ENCODE peak calls at places on chromosomes 6 and 20, in ten cellular contexts. Z, N, M, Q, R, K, F, T, L and C are unnamed samples.

GRCh38 chr6:79413562-79414002 is 123.6 kb downstream of the LCA5 start:
- DNase-seq in Z (no peak), N (no peak), M (no peak), Q (peak; percentile 79), R (peak; percentile 23), K (no peak), F (no peak), T (no peak), L (peak; percentile 83), C (no peak)

GRCh38 chr6:133286765-133287164 is 45.6 kb downstream of the EYA4 start:
- DNase-seq in Z (no peak), N (no peak), M (peak; percentile 32), Q (peak; percentile 25), R (peak; percentile 27), K (no peak), F (no peak), T (no peak), L (peak; percentile 60), C (no peak)

GRCh38 chr6:36904096-36904495 is 18.3 kb downstream of the C6orf89 start:
- DNase-seq in Z (no peak), N (no peak), M (no peak), Q (no peak), R (peak; percentile 65), K (no peak), F (no peak), T (no peak), L (no peak), C (no peak)

GRCh38 chr6:121847806-121848522 is 412.5 kb downstream of the GJA1 start:
- DNase-seq in Z (no peak), N (no peak), M (peak; percentile 69), Q (no peak), R (no peak), K (no peak), F (no peak), T (peak; percentile 83), L (no peak), C (no peak)

GRCh38 chr6:36350082-36350481 is 13.4 kb upstream of the BNIP5 start:
- DNase-seq in Z (no peak), N (no peak), M (no peak), Q (no peak), R (no peak), K (no peak), F (peak; percentile 7), T (peak; percentile 23), L (peak; percentile 30), C (no peak)

GRCh38 chr6:117615981-117616961 is 14.0 kb upstream of the GOPC start:
- DNase-seq in Z (no peak), N (peak; percentile 11), M (no peak), Q (no peak), R (peak; percentile 11), K (no peak), F (no peak), T (peak; percentile 82), L (peak; percentile 31), C (peak; percentile 16)

GRCh38 chr6:16505711-16506362 is 255.4 kb downstream of the ATXN1 start:
- DNase-seq in Z (no peak), N (no peak), M (no peak), Q (no peak), R (peak; percentile 78), K (no peak), F (no peak), T (no peak), L (peak; percentile 82), C (peak; percentile 69)

GRCh38 chr20:57413990-57414389 is 22.8 kb downstream of the RBM38 start:
- DNase-seq in Z (no peak), N (no peak), M (no peak), Q (no peak), R (no peak), K (no peak), F (no peak), T (no peak), L (no peak), C (no peak)

GRCh38 chr6:119979862-119980261 is 630.3 kb upstream of the MAN1A1 start:
- DNase-seq in Z (no peak), N (no peak), M (no peak), Q (peak; percentile 48), R (peak; percentile 2), K (no peak), F (no peak), T (no peak), L (peak; percentile 22), C (no peak)

DNA sequence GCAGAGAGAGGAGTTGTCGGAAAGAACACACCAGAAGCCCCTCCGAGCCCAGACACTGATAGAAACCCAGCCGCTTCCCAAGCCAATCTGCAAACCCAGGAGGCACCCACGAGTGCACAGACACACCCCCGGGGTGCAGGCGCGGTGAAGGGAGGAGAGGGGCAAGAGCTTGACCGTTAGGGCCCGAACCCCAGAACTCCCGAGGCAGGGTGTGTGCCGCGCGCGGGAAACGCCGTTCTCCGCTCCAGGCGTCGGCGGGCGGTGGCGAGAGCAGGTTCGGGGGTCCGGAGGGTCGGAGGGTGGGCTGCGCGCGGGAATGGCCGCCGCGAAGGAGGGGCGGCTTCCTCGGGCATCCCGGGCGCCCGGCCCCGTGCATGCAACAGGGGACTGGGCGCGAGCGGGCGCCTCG is 549 bp downstream of the ELOVL2 start:
- DNase-seq in Z (no peak), N (no peak), M (no peak), Q (no peak), R (no peak), K (no peak), F (no peak), T (peak; percentile 71), L (no peak), C (peak; percentile 52)
- H3K27me3 ChIP-seq in Z (peaks cover 16% of the 10 kb centered on the region), N (peaks cover 19% of the 10 kb centered on the region), M (no peaks in the 10 kb centered on the region), Q (peaks cover 17% of the 10 kb centered on the region), R (no peaks in the 10 kb centered on the region), K (peaks cover 15% of the 10 kb centered on the region), F (peaks cover 64% of the 10 kb centered on the region), T (no peaks in the 10 kb centered on the region), L (peaks cover 96% of the 10 kb centered on the region), C (no peaks in the 10 kb centered on the region)

GRCh38 chr20:50085481-50086365 is 27.2 kb downstream of the UBE2V1 start:
- DNase-seq in Z (peak; percentile 43), N (peak; percentile 27), M (peak; percentile 76), Q (peak; percentile 72), R (peak; percentile 73), K (no peak), F (peak; percentile 69), T (peak; percentile 81), L (peak; percentile 76), C (peak; percentile 17)

GRCh38 chr20:50088022-50088421 is 24.9 kb downstream of the UBE2V1 start:
- DNase-seq in Z (no peak), N (no peak), M (no peak), Q (no peak), R (no peak), K (no peak), F (no peak), T (no peak), L (no peak), C (no peak)

GRCh38 chr20:50089140-50089786 is 23.7 kb downstream of the UBE2V1 start:
- DNase-seq in Z (no peak), N (no peak), M (no peak), Q (no peak), R (no peak), K (no peak), F (no peak), T (no peak), L (no peak), C (no peak)

GRCh38 chr20:50083034-50083433 is 29.9 kb downstream of the UBE2V1 start:
- DNase-seq in Z (no peak), N (no peak), M (no peak), Q (no peak), R (no peak), K (no peak), F (peak; percentile 44), T (no peak), L (no peak), C (no peak)

DNA sequence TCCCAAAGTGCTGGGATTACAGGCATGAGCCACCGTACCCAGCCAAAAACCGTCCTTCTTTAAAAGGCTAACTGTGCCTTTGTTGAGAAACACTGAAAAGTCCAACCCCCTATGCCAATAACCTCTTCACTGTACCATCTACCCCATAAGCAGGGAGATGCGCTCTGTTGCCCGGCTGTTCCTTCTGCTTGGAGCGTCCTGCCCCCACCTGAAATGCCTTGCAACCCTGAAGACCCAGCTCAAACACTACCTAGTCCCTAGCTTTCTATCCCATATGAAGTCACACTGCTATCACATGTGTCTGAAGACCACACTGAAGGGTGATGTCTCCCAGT is 27.8 kb downstream of the UBE2V1 start:
- DNase-seq in Z (no peak), N (no peak), M (no peak), Q (no peak), R (no peak), K (no peak), F (peak; percentile 58), T (no peak), L (no peak), C (no peak)
- H3K4me3 ChIP-seq in Z (no peak overlapping the region), N (no peak overlapping the region), M (no peak overlapping the region), Q (no peak overlapping the region), R (no peak overlapping the region), K (no peak overlapping the region), F (no peak overlapping the region), T (no peak overlapping the region), L (no peak overlapping the region), C (no peak overlapping the region)

GRCh38 chr6:95780037-95780436 is 202.7 kb downstream of the MANEA start:
- DNase-seq in Z (no peak), N (no peak), M (peak; percentile 8), Q (no peak), R (no peak), K (no peak), F (no peak), T (no peak), L (no peak), C (no peak)
- H3K36me3 ChIP-seq in Z (no peaks in the 10 kb centered on the region), N (no peaks in the 10 kb centered on the region), M (no peaks in the 10 kb centered on the region), Q (no peaks in the 10 kb centered on the region), R (no peaks in the 10 kb centered on the region), K (no peaks in the 10 kb centered on the region), F (no peaks in the 10 kb centered on the region), T (no peaks in the 10 kb centered on the region), L (no peaks in the 10 kb centered on the region), C (no peaks in the 10 kb centered on the region)

GRCh38 chr6:38867726-38868125 is 152.6 kb downstream of the DNAH8 start:
- DNase-seq in Z (no peak), N (no peak), M (no peak), Q (peak; percentile 74), R (no peak), K (no peak), F (no peak), T (no peak), L (no peak), C (no peak)

GRCh38 chr6:38861957-38862401 is 146.9 kb downstream of the DNAH8 start:
- DNase-seq in Z (peak; percentile 9), N (no peak), M (no peak), Q (peak; percentile 83), R (no peak), K (no peak), F (no peak), T (no peak), L (no peak), C (no peak)

GRCh38 chr6:38860041-38860440 is 144.9 kb downstream of the DNAH8 start:
- DNase-seq in Z (no peak), N (no peak), M (no peak), Q (no peak), R (no peak), K (no peak), F (no peak), T (no peak), L (no peak), C (no peak)

GRCh38 chr6:38865521-38866174 is 150.5 kb downstream of the DNAH8 start:
- DNase-seq in Z (no peak), N (no peak), M (no peak), Q (no peak), R (no peak), K (no peak), F (no peak), T (no peak), L (no peak), C (no peak)
- H3K27me3 ChIP-seq in Z (no peaks in the 10 kb centered on the region), N (no peaks in the 10 kb centered on the region), M (peaks cover 10% of the 10 kb centered on the region), Q (no peaks in the 10 kb centered on the region), R (no peaks in the 10 kb centered on the region), K (no peaks in the 10 kb centered on the region), F (peaks cover 2% of the 10 kb centered on the region), T (no peaks in the 10 kb centered on the region), L (no peaks in the 10 kb centered on the region), C (peaks cover 36% of the 10 kb centered on the region)